ENCODE peak calls at places on chromosomes 6 and 20, in ten cellular contexts. M, O, E, T, A, N, H, X, P and B are unnamed samples.

GRCh38 chr6:31114540-31114876 is at the start of gene PSORS1C1:
- DNase-seq in M (peak), O (peak), E (peak), T (no peak), A (no peak), N (peak), H (peak), X (peak), P (peak), B (peak)

GRCh38 chr6:19312291-19312978 is 524.7 kb upstream of the ID4 start:
- DNase-seq in M (no peak), O (no peak), E (no peak), T (no peak), A (no peak), N (no peak), H (no peak), X (no peak), P (no peak), B (no peak)

GRCh38 chr6:104591573-104592334 is 268.0 kb downstream of the HACE1 start:
- DNase-seq in M (no peak), O (no peak), E (no peak), T (no peak), A (no peak), N (no peak), H (no peak), X (no peak), P (no peak), B (peak)

GRCh38 chr6:31356946-31357466 is at the start of gene HLA-B:
- DNase-seq in M (peak), O (peak), E (no peak), T (peak), A (peak), N (peak), H (peak), X (peak), P (peak), B (peak)

GRCh38 chr20:64049060-64049886 is at the start of gene SOX18:
- DNase-seq in M (peak), O (peak), E (no peak), T (no peak), A (peak), N (no peak), H (no peak), X (peak), P (no peak), B (peak)

GRCh38 chr20:48617481-48617880 is 210.3 kb downstream of the PREX1 start:
- DNase-seq in M (no peak), O (no peak), E (no peak), T (no peak), A (no peak), N (no peak), H (no peak), X (no peak), P (no peak), B (no peak)

GRCh38 chr6:3138341-3138740 is 19.0 kb downstream of the TUBB2A start:
- DNase-seq in M (peak), O (no peak), E (no peak), T (no peak), A (peak), N (no peak), H (no peak), X (no peak), P (no peak), B (peak)

GRCh38 chr6:119173249-119174084 is 95.0 kb upstream of the FAM184A start:
- DNase-seq in M (no peak), O (no peak), E (no peak), T (no peak), A (no peak), N (no peak), H (no peak), X (no peak), P (no peak), B (no peak)

GRCh38 chr6:43980004-43980795 is 147.1 kb downstream of the MRPL14 start:
- DNase-seq in M (peak), O (no peak), E (no peak), T (no peak), A (no peak), N (no peak), H (peak), X (no peak), P (peak), B (no peak)

GRCh38 chr6:17311595-17312311 is 30.6 kb downstream of the RBM24 start:
- DNase-seq in M (peak), O (peak), E (no peak), T (no peak), A (no peak), N (no peak), H (no peak), X (peak), P (no peak), B (peak)

GRCh38 chr6:143049611-143050010 is 11.1 kb upstream of the AIG1 start:
- DNase-seq in M (no peak), O (no peak), E (no peak), T (no peak), A (no peak), N (no peak), H (no peak), X (no peak), P (peak), B (no peak)

GRCh38 chr6:122381494-122382083 is 17.9 kb upstream of the HSF2 start:
- DNase-seq in M (peak), O (peak), E (no peak), T (peak), A (peak), N (peak), H (peak), X (peak), P (no peak), B (peak)

GRCh38 chr6:14540859-14541540 is 423.4 kb downstream of the CD83 start:
- DNase-seq in M (peak), O (no peak), E (no peak), T (no peak), A (no peak), N (no peak), H (no peak), X (peak), P (no peak), B (peak)

GRCh38 chr20:57332105-57333089 is 2.8 kb downstream of the SPO11 start:
- DNase-seq in M (no peak), O (no peak), E (no peak), T (no peak), A (no peak), N (no peak), H (no peak), X (no peak), P (no peak), B (peak)

GRCh38 chr20:47785900-47786762 is 850 bp upstream of the SULF2 start:
- DNase-seq in M (peak), O (peak), E (peak), T (no peak), A (peak), N (no peak), H (peak), X (peak), P (peak), B (peak)

GRCh38 chr20:25459111-25459830 is 51.8 kb downstream of the GINS1 start:
- DNase-seq in M (no peak), O (no peak), E (no peak), T (no peak), A (no peak), N (no peak), H (no peak), X (no peak), P (peak), B (no peak)

GRCh38 chr6:111406200-111406711 is 76.8 kb downstream of the REV3L start:
- DNase-seq in M (no peak), O (no peak), E (no peak), T (no peak), A (peak), N (no peak), H (no peak), X (no peak), P (no peak), B (peak)

GRCh38 chr6:167047554-167047953 is 48.4 kb downstream of the CEP43 start:
- DNase-seq in M (no peak), O (peak), E (no peak), T (peak), A (peak), N (no peak), H (no peak), X (no peak), P (no peak), B (no peak)

GRCh38 chr6:7201732-7202541 is 94.2 kb downstream of the RREB1 start:
- DNase-seq in M (no peak), O (peak), E (peak), T (no peak), A (peak), N (no peak), H (peak), X (no peak), P (no peak), B (peak)

GRCh38 chr6:158340252-158340651 is 28.0 kb downstream of the TULP4 start:
- DNase-seq in M (no peak), O (no peak), E (no peak), T (no peak), A (no peak), N (no peak), H (no peak), X (no peak), P (no peak), B (no peak)

GRCh38 chr6:157317129-157317814 is 6.0 kb downstream of the TMEM242 start:
- DNase-seq in M (peak), O (peak), E (no peak), T (no peak), A (peak), N (peak), H (peak), X (peak), P (peak), B (peak)

GRCh38 chr6:30645989-30646388 is 944 bp upstream of the C6orf136 start:
- DNase-seq in M (no peak), O (no peak), E (no peak), T (no peak), A (no peak), N (no peak), H (no peak), X (no peak), P (no peak), B (no peak)

GRCh38 chr20:20780127-20780822 is 67.8 kb upstream of the RALGAPA2 start:
- DNase-seq in M (peak), O (peak), E (no peak), T (peak), A (peak), N (no peak), H (peak), X (no peak), P (peak), B (peak)

GRCh38 chr20:3572151-3572550 is 91.0 kb downstream of the GFRA4 start:
- DNase-seq in M (peak), O (no peak), E (no peak), T (no peak), A (no peak), N (no peak), H (no peak), X (peak), P (no peak), B (no peak)

GRCh38 chr20:60210779-60211617 is 252.8 kb downstream of the CDH26 start:
- DNase-seq in M (peak), O (peak), E (peak), T (peak), A (peak), N (peak), H (peak), X (peak), P (peak), B (peak)

GRCh38 chr6:132131351-132131750 is 180.2 kb upstream of the CCN2 start:
- DNase-seq in M (no peak), O (no peak), E (no peak), T (no peak), A (no peak), N (no peak), H (no peak), X (no peak), P (no peak), B (no peak)
- H3K4me3 ChIP-seq in M (no peak), O (no peak), E (no peak), T (no peak), A (no peak), N (no peak), H (no peak), X (no peak), P (no peak), B (no peak)

GRCh38 chr6:2007165-2007564 is 238.2 kb downstream of the GMDS start:
- DNase-seq in M (no peak), O (no peak), E (no peak), T (no peak), A (no peak), N (no peak), H (no peak), X (no peak), P (no peak), B (no peak)

GRCh38 chr6:2008383-2008976 is 236.9 kb downstream of the GMDS start:
- DNase-seq in M (peak), O (no peak), E (no peak), T (no peak), A (no peak), N (no peak), H (no peak), X (peak), P (no peak), B (peak)

GRCh38 chr6:2000962-2001361 is 244.4 kb downstream of the GMDS start:
- DNase-seq in M (no peak), O (no peak), E (no peak), T (no peak), A (no peak), N (no peak), H (no peak), X (no peak), P (no peak), B (no peak)

DNA sequence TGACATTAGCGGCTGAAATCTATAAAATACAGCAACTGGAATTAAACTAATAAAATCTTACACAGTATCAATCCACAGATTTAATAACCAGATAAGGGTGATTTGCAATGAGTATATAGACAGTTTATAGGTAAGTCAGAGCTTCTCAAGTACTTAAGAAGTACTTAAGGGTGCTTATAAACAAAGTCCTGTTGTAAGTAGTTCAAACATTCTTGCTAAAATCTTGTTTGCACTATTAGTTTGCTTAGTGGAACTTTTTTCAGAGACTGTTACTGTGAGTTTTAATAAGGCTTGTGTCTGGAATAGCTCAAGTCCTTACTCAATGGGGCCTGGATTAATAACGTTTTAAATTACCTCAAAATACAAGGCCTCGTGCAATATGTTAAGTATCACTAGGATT is 240.5 kb downstream of the GMDS start:
- DNase-seq in M (no peak), O (no peak), E (no peak), T (no peak), A (no peak), N (no peak), H (no peak), X (no peak), P (no peak), B (no peak)
- H3K4me3 ChIP-seq in M (no peak), O (no peak), E (no peak), T (no peak), A (no peak), N (no peak), H (no peak), X (no peak), P (no peak), B (no peak)

DNA sequence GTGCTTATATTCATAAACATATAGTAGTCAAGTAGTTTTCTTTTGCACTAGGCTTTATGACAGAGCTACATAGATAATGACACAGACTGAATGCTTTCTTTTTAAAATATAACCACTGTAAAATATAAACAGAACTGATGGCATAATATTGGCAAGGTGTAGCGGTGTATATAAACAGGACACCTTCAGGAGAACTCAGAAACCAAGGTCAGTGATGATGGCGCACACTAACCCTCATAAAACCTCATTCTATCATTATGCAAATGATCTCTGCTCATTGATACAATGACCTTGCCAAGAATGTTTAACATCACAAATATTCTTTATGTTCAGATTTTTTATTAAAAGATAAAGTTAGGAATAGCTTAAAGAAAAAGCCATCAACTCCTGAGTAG is 48.5 kb upstream of the DST start:
- DNase-seq in M (no peak), O (no peak), E (no peak), T (no peak), A (no peak), N (no peak), H (peak), X (no peak), P (no peak), B (no peak)
- H3K4me3 ChIP-seq in M (peak), O (peak), E (peak), T (no peak), A (no peak), N (peak), H (peak), X (peak), P (no peak), B (no peak)

GRCh38 chr6:68086199-68086598 is 548.9 kb upstream of the ADGRB3 start:
- DNase-seq in M (no peak), O (no peak), E (no peak), T (no peak), A (no peak), N (no peak), H (no peak), X (no peak), P (no peak), B (no peak)

GRCh38 chr6:68082086-68082485 is 553.0 kb upstream of the ADGRB3 start:
- DNase-seq in M (no peak), O (no peak), E (no peak), T (no peak), A (no peak), N (no peak), H (no peak), X (no peak), P (no peak), B (no peak)

GRCh38 chr6:68087399-68088133 is 547.5 kb upstream of the ADGRB3 start:
- DNase-seq in M (peak), O (no peak), E (no peak), T (peak), A (peak), N (no peak), H (no peak), X (no peak), P (no peak), B (no peak)
- H3K4me3 ChIP-seq in M (peak), O (no peak), E (no peak), T (no peak), A (no peak), N (no peak), H (no peak), X (no peak), P (no peak), B (no peak)

GRCh38 chr6:33771342-33772113 is 17.4 kb downstream of the LEMD2 start:
- DNase-seq in M (peak), O (peak), E (peak), T (peak), A (peak), N (peak), H (peak), X (peak), P (peak), B (peak)
- H3K4me3 ChIP-seq in M (peak), O (no peak), E (no peak), T (no peak), A (no peak), N (peak), H (no peak), X (no peak), P (no peak), B (no peak)

GRCh38 chr20:58408603-58409246 is 19.7 kb downstream of the VAPB start:
- DNase-seq in M (no peak), O (no peak), E (no peak), T (no peak), A (no peak), N (no peak), H (no peak), X (no peak), P (no peak), B (no peak)

GRCh38 chr20:58405504-58406291 is 16.7 kb downstream of the VAPB start:
- DNase-seq in M (peak), O (no peak), E (no peak), T (no peak), A (no peak), N (no peak), H (no peak), X (no peak), P (no peak), B (no peak)

GRCh38 chr20:58406422-58407001 is 17.5 kb downstream of the VAPB start:
- DNase-seq in M (no peak), O (no peak), E (no peak), T (no peak), A (no peak), N (no peak), H (no peak), X (peak), P (no peak), B (peak)

GRCh38 chr20:58407201-58407873 is 18.3 kb downstream of the VAPB start:
- DNase-seq in M (peak), O (no peak), E (no peak), T (no peak), A (peak), N (no peak), H (no peak), X (peak), P (no peak), B (peak)

GRCh38 chr20:58407966-58408557 is 19.0 kb downstream of the VAPB start:
- DNase-seq in M (no peak), O (no peak), E (no peak), T (peak), A (no peak), N (no peak), H (no peak), X (no peak), P (no peak), B (peak)
- H3K4me3 ChIP-seq in M (no peak), O (no peak), E (no peak), T (no peak), A (no peak), N (no peak), H (no peak), X (no peak), P (no peak), B (no peak)